ENCODE peak calls at places on chromosomes 11 and 22, in five cellular contexts. M is MM.1S, A is HCT116, B is hepatocyte, Z is PC-3. K is an unnamed sample.

GRCh38 chr11:85941380-85941973 is 86.3 kb downstream of the CCDC83 start:
- DNase-seq in M (peak), A (no peak), B (peak), Z (peak), K (peak)

GRCh38 chr22:39283312-39284141 is 35.9 kb downstream of the RPL3 start:
- DNase-seq in M (no peak), A (no peak), B (peak), Z (no peak), K (no peak)

GRCh38 chr22:30427871-30428270 is 2.3 kb downstream of the MTFP1 start:
- DNase-seq in M (no peak), A (no peak), B (no peak), Z (no peak), K (peak)

GRCh38 chr11:6576471-6577373 is 26.7 kb downstream of the RRP8 start:
- DNase-seq in M (no peak), A (no peak), B (peak), Z (no peak), K (peak)

GRCh38 chr11:118238947-118239346 is 13.2 kb downstream of the MPZL3 start:
- DNase-seq in M (no peak), A (no peak), B (no peak), Z (no peak), K (no peak)

GRCh38 chr11:97463891-97464290 is 1074.1 kb downstream of the JRKL start:
- DNase-seq in M (no peak), A (no peak), B (no peak), Z (no peak), K (no peak)

GRCh38 chr11:85953491-85954143 is 98.4 kb downstream of the CCDC83 start:
- DNase-seq in M (no peak), A (no peak), B (no peak), Z (no peak), K (peak)

GRCh38 chr22:35312198-35313059 is 12.7 kb downstream of the TOM1 start:
- DNase-seq in M (peak), A (peak), B (peak), Z (peak), K (peak)

GRCh38 chr22:32985899-32986772 is 72.0 kb downstream of the SYN3 start:
- DNase-seq in M (peak), A (peak), B (peak), Z (peak), K (peak)

GRCh38 chr11:5046226-5046625 is at the start of gene OR52J3:
- DNase-seq in M (no peak), A (no peak), B (no peak), Z (no peak), K (no peak)

GRCh38 chr11:66267039-66267378 is 1.4 kb upstream of the RAB1B start:
- DNase-seq in M (no peak), A (no peak), B (no peak), Z (no peak), K (no peak)

GRCh38 chr11:75627879-75628668 is 40.8 kb downstream of the MAP6 start:
- DNase-seq in M (no peak), A (no peak), B (peak), Z (no peak), K (peak)

GRCh38 chr11:116311141-116311540 is 461.6 kb downstream of the BUD13 start:
- DNase-seq in M (no peak), A (no peak), B (no peak), Z (no peak), K (no peak)

GRCh38 chr11:119318240-119319135 is 1.6 kb upstream of the MCAM start:
- DNase-seq in M (no peak), A (no peak), B (no peak), Z (peak), K (peak)

GRCh38 chr22:39653787-39654077 is 83.2 kb downstream of the CACNA1I start:
- DNase-seq in M (no peak), A (no peak), B (no peak), Z (no peak), K (no peak)

GRCh38 chr11:133082453-133082781 is 449.9 kb downstream of the OPCML start:
- DNase-seq in M (no peak), A (no peak), B (peak), Z (no peak), K (no peak)

GRCh38 chr11:27107548-27107947 is 66.9 kb downstream of the BBOX1 start:
- DNase-seq in M (no peak), A (no peak), B (no peak), Z (no peak), K (no peak)

GRCh38 chr11:8033791-8034585 is 46.9 kb downstream of the EIF3F start:
- DNase-seq in M (no peak), A (no peak), B (no peak), Z (no peak), K (no peak)

GRCh38 chr11:122159861-122160260 is 43.8 kb upstream of the BLID start:
- DNase-seq in M (no peak), A (no peak), B (no peak), Z (no peak), K (no peak)

GRCh38 chr11:122163420-122163819 is 47.4 kb upstream of the BLID start:
- DNase-seq in M (no peak), A (no peak), B (no peak), Z (peak), K (peak)

GRCh38 chr11:122162095-122162494 is 46.1 kb upstream of the BLID start:
- DNase-seq in M (no peak), A (no peak), B (no peak), Z (no peak), K (peak)

GRCh38 chr11:122159173-122159701 is 43.2 kb upstream of the BLID start:
- DNase-seq in M (no peak), A (no peak), B (peak), Z (peak), K (peak)

GRCh38 chr11:122161191-122161590 is 45.2 kb upstream of the BLID start:
- DNase-seq in M (no peak), A (no peak), B (no peak), Z (peak), K (no peak)
- H3K4me3 ChIP-seq in M (no peak), A (no peak), B (no peak), Z (peak), K (no peak)

DNA sequence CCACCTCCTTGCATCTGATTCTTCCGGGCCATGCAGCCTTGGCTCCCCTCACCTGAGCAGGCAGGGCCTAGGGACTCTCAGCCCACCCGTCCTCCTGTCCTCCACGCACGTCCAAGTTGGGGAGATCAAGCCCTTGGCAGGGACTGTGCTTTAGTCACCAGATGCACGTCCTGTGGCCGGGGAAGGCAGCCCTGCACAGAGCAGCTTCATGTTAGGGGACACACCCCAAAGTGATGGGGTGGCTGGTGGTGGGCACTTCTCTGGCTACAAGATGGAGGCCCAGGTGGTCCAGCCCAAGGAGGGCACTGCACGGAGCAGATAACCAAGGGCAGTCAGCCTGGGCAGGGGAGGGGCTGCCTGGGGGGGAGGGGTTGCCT is 1.2 kb downstream of the MUC5B start:
- DNase-seq in M (no peak), A (no peak), B (no peak), Z (peak), K (no peak)
- TF ChIP-seq EZH2phosphoT487 in M (no peak), A (no peak), B (no peak), Z (no peak), K (no peak)

GRCh38 chr11:47589504-47590025 is 3.1 kb downstream of the FAM180B start:
- DNase-seq in M (no peak), A (no peak), B (no peak), Z (no peak), K (no peak)
- H3K4me3 ChIP-seq in M (no peak), A (no peak), B (no peak), Z (no peak), K (no peak)

GRCh38 chr11:19882356-19882755 is 169.7 kb downstream of the NAV2 start:
- DNase-seq in M (no peak), A (no peak), B (no peak), Z (no peak), K (no peak)
- TF ChIP-seq EZH2phosphoT487 in M (no peak), A (no peak), B (no peak), Z (no peak), K (no peak)

DNA sequence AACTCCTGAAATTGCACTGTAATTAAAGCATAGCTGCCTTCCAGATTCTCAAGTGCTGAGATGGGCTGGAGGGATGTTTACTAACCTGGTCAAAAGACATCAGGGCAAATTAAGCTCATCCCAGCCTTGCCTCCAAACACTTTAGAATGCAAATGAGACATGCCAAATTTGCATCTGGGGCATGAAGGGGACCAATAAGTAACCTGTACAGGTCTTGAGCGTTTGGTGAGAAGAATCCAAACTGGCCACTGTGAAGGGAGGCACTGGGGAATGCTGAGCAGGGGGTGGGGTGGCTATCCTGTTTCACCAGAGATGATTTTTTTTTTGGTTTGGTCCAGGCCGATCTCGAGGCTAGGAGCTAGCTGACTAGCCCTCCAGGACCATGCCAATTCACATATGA is 38.3 kb upstream of the ADA2 start:
- DNase-seq in M (peak), A (no peak), B (no peak), Z (no peak), K (no peak)
- H3K4me3 ChIP-seq in M (peak), A (no peak), B (no peak), Z (no peak), K (no peak)

DNA sequence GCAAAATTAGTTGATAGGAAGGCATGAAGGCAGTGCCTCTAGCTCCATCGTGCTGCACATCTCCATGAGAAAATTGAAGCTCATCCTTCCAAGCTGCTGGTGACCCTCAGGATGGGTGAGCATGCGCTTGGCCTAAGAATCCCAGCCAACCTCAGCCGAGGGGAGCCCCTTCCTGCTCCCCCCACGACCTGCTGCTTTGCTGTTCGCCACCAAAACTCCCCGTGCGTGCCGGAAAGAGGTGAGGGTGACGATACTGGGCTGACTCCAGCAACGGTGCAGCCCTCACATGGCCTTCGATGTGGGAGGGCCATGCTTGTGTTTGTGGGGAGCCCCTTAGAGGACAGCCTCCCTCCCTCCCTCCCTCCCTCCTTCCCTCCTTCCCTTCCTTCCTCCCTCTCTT is 660.9 kb downstream of the BRD1 start:
- DNase-seq in M (no peak), A (no peak), B (no peak), Z (no peak), K (no peak)
- TF ChIP-seq EZH2phosphoT487 in M (no peak), A (no peak), B (no peak), Z (no peak), K (no peak)

DNA sequence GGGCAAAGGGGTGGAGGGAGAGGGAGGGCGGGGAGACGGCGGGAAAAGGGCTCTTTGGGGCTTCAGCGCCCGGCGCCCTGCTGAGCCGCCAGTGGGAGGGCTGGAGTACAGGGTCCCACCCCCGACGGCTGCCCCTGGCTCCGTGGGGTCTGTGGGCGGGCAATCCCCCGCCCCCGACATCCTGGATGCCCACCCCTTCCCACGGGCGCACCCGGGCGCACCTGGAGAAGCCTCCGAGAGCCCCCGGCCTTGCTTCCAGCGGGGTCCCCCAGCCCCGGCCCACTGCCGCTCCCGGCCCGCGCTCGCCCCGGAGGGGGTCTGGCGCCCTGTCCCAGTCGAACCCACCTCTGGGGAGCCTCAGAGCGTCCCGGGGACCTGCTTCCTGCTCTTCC is 394 bp downstream of the CHRM4 start:
- DNase-seq in M (no peak), A (no peak), B (no peak), Z (no peak), K (no peak)
- H3K4me3 ChIP-seq in M (no peak), A (peak), B (no peak), Z (no peak), K (no peak)

DNA sequence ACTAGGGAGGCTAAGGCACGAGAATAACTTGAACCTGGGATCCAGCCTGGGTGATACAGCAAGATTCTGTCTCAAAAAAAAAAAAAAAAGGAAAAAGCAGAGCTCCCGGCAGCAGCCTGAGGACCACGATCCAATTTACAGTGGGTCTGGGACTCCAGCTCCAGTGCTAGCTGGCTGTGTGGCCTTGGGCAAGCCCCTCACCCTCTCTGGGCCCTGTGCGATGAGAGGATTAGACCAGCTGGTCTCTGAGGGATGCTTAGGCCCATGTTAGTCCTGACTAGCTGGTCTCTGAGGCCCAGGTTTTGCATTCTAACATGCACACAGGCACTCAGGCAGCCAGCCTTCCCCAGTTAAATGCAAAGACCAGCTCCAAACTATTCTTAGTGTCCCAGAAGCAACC is 13.7 kb downstream of the CARD10 start:
- DNase-seq in M (no peak), A (no peak), B (no peak), Z (no peak), K (no peak)
- TF ChIP-seq EZH2phosphoT487 in M (no peak), A (no peak), B (no peak), Z (no peak), K (no peak)